ENCODE peak calls at places on chromosomes 11 and 22, in eight cellular contexts. L is cardiac muscle cell, O is left ventricle myocardium inferior, I is astrocyte of the spinal cord, V is brain microvascular endothelial cell, P is GM10248, U is heart right ventricle, W is fibroblast of pulmonary artery. R is an unnamed sample.

GRCh38 chr11:122804161-122804560 is 34.1 kb upstream of the CRTAM start:
- DNase-seq in L (no peak), O (no peak), I (peak), V (peak), P (no peak), U (no peak), W (peak), R (peak)

GRCh38 chr11:104570088-104570701 is 328.1 kb downstream of the CASP12 start:
- DNase-seq in L (peak), O (no peak), I (peak), V (peak), P (no peak), U (no peak), W (peak), R (no peak)

GRCh38 chr22:46661221-46661851 is 41.1 kb downstream of the GRAMD4 start:
- DNase-seq in L (peak), O (no peak), I (peak), V (peak), P (no peak), U (no peak), W (peak), R (no peak)

GRCh38 chr11:23865341-23865975 is 631.4 kb upstream of the LUZP2 start:
- DNase-seq in L (no peak), O (no peak), I (peak), V (no peak), P (no peak), U (no peak), W (no peak), R (peak)

GRCh38 chr11:59560702-59561469 is 49.5 kb downstream of the OR4D9 start:
- DNase-seq in L (peak), O (peak), I (peak), V (peak), P (peak), U (peak), W (peak), R (peak)

GRCh38 chr11:20038969-20039368 is 121.3 kb downstream of the DBX1 start:
- DNase-seq in L (no peak), O (no peak), I (no peak), V (no peak), P (no peak), U (no peak), W (no peak), R (no peak)

GRCh38 chr11:95991101-95991500 is 67.2 kb upstream of the MTMR2 start:
- DNase-seq in L (no peak), O (no peak), I (peak), V (no peak), P (no peak), U (no peak), W (no peak), R (peak)

GRCh38 chr11:64119748-64120147 is 46.2 kb downstream of the MACROD1 start:
- DNase-seq in L (no peak), O (no peak), I (no peak), V (no peak), P (no peak), U (no peak), W (no peak), R (no peak)

GRCh38 chr22:44382461-44383038 is 69.8 kb upstream of the SHISAL1 start:
- DNase-seq in L (no peak), O (no peak), I (peak), V (no peak), P (no peak), U (no peak), W (no peak), R (no peak)

GRCh38 chr22:31490496-31490925 is 869 bp upstream of the EIF4ENIF1 start:
- DNase-seq in L (peak), O (peak), I (no peak), V (peak), P (peak), U (peak), W (peak), R (peak)
- TF ChIP-seq CTCF in L (no peak), O (peak), I (peak), V (peak), P (no peak), U (no peak), W (no peak), R (peak)

GRCh38 chr11:16604784-16605439 is 133.5 kb upstream of the C11orf58 start:
- DNase-seq in L (peak), O (peak), I (peak), V (peak), P (peak), U (peak), W (peak), R (peak)
- TF ChIP-seq CTCF in L (no peak), O (no peak), I (no peak), V (no peak), P (no peak), U (no peak), W (no peak), R (no peak)

GRCh38 chr11:37450613-37451012 is 852.6 kb upstream of the RAG2 start:
- DNase-seq in L (peak), O (no peak), I (no peak), V (no peak), P (no peak), U (no peak), W (peak), R (no peak)

GRCh38 chr11:37451903-37452302 is 853.9 kb upstream of the RAG2 start:
- DNase-seq in L (no peak), O (no peak), I (no peak), V (no peak), P (no peak), U (no peak), W (no peak), R (no peak)

GRCh38 chr11:37449146-37449545 is 851.1 kb upstream of the RAG2 start:
- DNase-seq in L (peak), O (no peak), I (peak), V (peak), P (no peak), U (no peak), W (peak), R (peak)
- TF ChIP-seq CTCF in L (peak), O (no peak), I (peak), V (peak), P (peak), U (peak), W (peak), R (peak)

GRCh38 chr22:36872866-36873498 is 12.2 kb downstream of the NCF4 start:
- DNase-seq in L (no peak), O (no peak), I (no peak), V (no peak), P (no peak), U (no peak), W (no peak), R (no peak)

GRCh38 chr22:36872084-36872483 is 11.3 kb downstream of the NCF4 start:
- DNase-seq in L (no peak), O (no peak), I (no peak), V (no peak), P (no peak), U (no peak), W (no peak), R (no peak)

GRCh38 chr22:36870250-36870649 is 9.4 kb downstream of the NCF4 start:
- DNase-seq in L (no peak), O (no peak), I (no peak), V (no peak), P (no peak), U (no peak), W (no peak), R (no peak)

GRCh38 chr22:36873614-36874308 is 13.0 kb downstream of the NCF4 start:
- DNase-seq in L (peak), O (no peak), I (peak), V (peak), P (peak), U (no peak), W (peak), R (peak)

GRCh38 chr22:36871669-36872081 is 10.9 kb downstream of the NCF4 start:
- DNase-seq in L (no peak), O (no peak), I (no peak), V (no peak), P (peak), U (no peak), W (no peak), R (no peak)
- TF ChIP-seq CTCF in L (peak), O (no peak), I (no peak), V (no peak), P (no peak), U (no peak), W (no peak), R (no peak)